ENCODE peak calls at places on chromosomes 3 and 15, in ten cellular contexts. L, J, H, D, P, A, Y, N, F and O are unnamed samples.

GRCh38 chr3:66393486-66394260 is 107.1 kb downstream of the LRIG1 start:
- DNase-seq in Y (peak), A (peak), H (no peak), N (no peak), L (no peak), F (peak), J (peak), P (no peak), D (peak), O (no peak)

GRCh38 chr3:107103786-107104185 is 273.5 kb upstream of the CCDC54 start:
- DNase-seq in A (no peak), H (no peak), J (no peak), N (no peak), D (no peak), F (no peak), P (no peak), L (no peak), Y (no peak), O (no peak)

GRCh38 chr15:94670436-94671034 is 439.2 kb downstream of the MCTP2 start:
- DNase-seq in H (no peak), F (no peak), Y (no peak), J (peak), P (no peak), A (no peak), D (no peak), L (no peak), N (no peak), O (no peak)

GRCh38 chr15:62104846-62105245 is 38.1 kb downstream of the C2CD4A start:
- DNase-seq in D (no peak), J (no peak), A (no peak), N (no peak), L (no peak), F (no peak), Y (no peak), H (no peak), P (no peak), O (no peak)

GRCh38 chr3:170488802-170489201 is 70.1 kb downstream of the CLDN11 start:
- DNase-seq in P (no peak), Y (no peak), N (no peak), A (no peak), D (no peak), L (no peak), J (no peak), F (no peak), H (no peak), O (peak)

GRCh38 chr15:78457101-78457500 is 19.1 kb downstream of the IREB2 start:
- DNase-seq in D (no peak), H (no peak), A (no peak), J (no peak), P (no peak), L (no peak), N (no peak), Y (no peak), F (no peak), O (peak)

GRCh38 chr3:48119495-48120193 is 68.6 kb downstream of the CDC25A start:
- DNase-seq in N (no peak), Y (no peak), P (no peak), L (no peak), F (no peak), A (no peak), J (no peak), D (no peak), H (peak), O (peak)

GRCh38 chr3:30495172-30496124 is 111.0 kb upstream of the TGFBR2 start:
- DNase-seq in D (no peak), N (no peak), Y (no peak), F (no peak), A (no peak), H (no peak), L (no peak), P (no peak), J (no peak), O (no peak)

GRCh38 chr15:50675524-50676144 is 11.0 kb downstream of the TRPM7 start:
- DNase-seq in H (no peak), J (no peak), Y (no peak), A (no peak), P (no peak), D (no peak), N (no peak), F (no peak), L (no peak), O (peak)